ENCODE peak calls at places on chromosomes 3 and 15, in five cellular contexts. Y is HepG2, F is GM23248, D is PC-3, L is SK-N-SH. W is an unnamed sample.

GRCh38 chr3:51373658-51374421 is 11.3 kb upstream of the MANF start:
- DNase-seq in F (no peak), Y (no peak), L (no peak), D (no peak), W (no peak)

GRCh38 chr3:123305192-123305591 is 103.4 kb downstream of the SEC22A start:
- DNase-seq in L (no peak), F (no peak), Y (no peak), D (no peak), W (no peak)

GRCh38 chr3:146395164-146395563 is 74.2 kb downstream of the PLSCR2 start:
- DNase-seq in F (no peak), D (no peak), Y (no peak), L (no peak), W (no peak)

GRCh38 chr15:31392761-31393401 is 66.2 kb downstream of the KLF13 start:
- DNase-seq in F (peak; percentile 41), D (no peak), L (no peak), Y (no peak), W (no peak)

GRCh38 chr3:151106311-151106710 is 20.8 kb downstream of the MED12L start:
- DNase-seq in F (no peak), Y (no peak), D (no peak), L (no peak), W (no peak)

GRCh38 chr3:156416846-156417581 is 137.9 kb downstream of the SSR3 start:
- DNase-seq in Y (no peak), D (peak; percentile 80), F (no peak), L (peak; percentile 49), W (no peak)

GRCh38 chr3:71441217-71441924 is 142.2 kb downstream of the FOXP1 start:
- DNase-seq in Y (no peak), D (no peak), L (no peak), F (no peak), W (no peak)

GRCh38 chr3:140023616-140024530 is 88.9 kb downstream of the CLSTN2 start:
- DNase-seq in F (peak; percentile 20), Y (no peak), L (no peak), D (no peak), W (no peak)

GRCh38 chr3:58323795-58324674 is 8.7 kb upstream of the PXK start:
- DNase-seq in F (no peak), D (peak; percentile 13), Y (no peak), L (no peak), W (peak; percentile 65)

GRCh38 chr3:109050591-109051167 is 67.3 kb downstream of the MORC1 start:
- DNase-seq in L (peak; percentile 20), F (peak; percentile 37), D (peak; percentile 59), Y (peak; percentile 3), W (peak; percentile 7)

GRCh38 chr3:73759290-73759689 is 134.5 kb upstream of the PDZRN3 start:
- DNase-seq in Y (no peak), F (peak; percentile 14), D (no peak), L (no peak), W (no peak)

GRCh38 chr3:185145511-185145910 is 7.3 kb downstream of the C3orf70 start:
- DNase-seq in F (no peak), L (no peak), Y (no peak), D (no peak), W (no peak)

GRCh38 chr3:27078246-27078913 is 290.8 kb downstream of the NEK10 start:
- DNase-seq in F (no peak), L (no peak), D (no peak), Y (no peak), W (no peak)

GRCh38 chr3:70597312-70597711 is 284.9 kb upstream of the MDFIC2 start:
- DNase-seq in F (no peak), L (no peak), Y (no peak), D (no peak), W (no peak)

GRCh38 chr3:115581347-115582135 is 41.8 kb upstream of the GAP43 start:
- DNase-seq in Y (no peak), L (no peak), D (peak; percentile 52), F (peak; percentile 11), W (no peak)

GRCh38 chr3:126100688-126101301 is 16.9 kb upstream of the SLC41A3 start:
- DNase-seq in F (peak; percentile 59), L (peak; percentile 65), Y (no peak), D (no peak), W (peak; percentile 33)

GRCh38 chr15:82647045-82647834 is at the start of gene CPEB1:
- DNase-seq in L (peak; percentile 90), D (no peak), F (peak; percentile 81), Y (no peak), W (peak; percentile 6)

GRCh38 chr3:36381311-36381956 is 1.1 kb downstream of the STAC start:
- DNase-seq in L (peak; percentile 41), F (peak; percentile 38), D (no peak), Y (no peak), W (no peak)

GRCh38 chr3:28347374-28348285 is 891 bp upstream of the ZCWPW2 start:
- DNase-seq in F (peak; percentile 76), L (no peak), Y (no peak), D (peak; percentile 13), W (peak; percentile 60)

GRCh38 chr15:56654624-56655023 is 78.7 kb downstream of the ZNF280D start:
- DNase-seq in Y (peak; percentile 5), D (no peak), F (peak; percentile 3), L (no peak), W (no peak)

GRCh38 chr3:111998661-111999641 is at the start of gene TAGLN3:
- DNase-seq in Y (no peak), D (peak; percentile 33), F (peak; percentile 56), L (peak; percentile 70), W (peak; percentile 54)

GRCh38 chr3:31472479-31473390 is 60.0 kb upstream of the STT3B start:
- DNase-seq in Y (no peak), D (peak; percentile 22), L (no peak), F (peak; percentile 19), W (peak; percentile 77)

GRCh38 chr15:77696871-77697270 is 64.2 kb upstream of the LINGO1 start:
- DNase-seq in D (no peak), F (no peak), L (no peak), Y (no peak), W (no peak)

GRCh38 chr3:120470870-120471269 is 20.1 kb upstream of the FSTL1 start:
- DNase-seq in Y (no peak), L (no peak), F (peak; percentile 62), D (no peak), W (peak; percentile 15)

GRCh38 chr3:195188530-195188917 is 82.4 kb downstream of the XXYLT1 start:
- DNase-seq in Y (no peak), L (no peak), D (peak; percentile 14), F (peak; percentile 36), W (no peak)

GRCh38 chr15:41337631-41338522 is 5.2 kb downstream of the NUSAP1 start:
- DNase-seq in D (no peak), F (peak; percentile 10), L (no peak), Y (no peak), W (no peak)

GRCh38 chr15:41336549-41336948 is 3.9 kb downstream of the NUSAP1 start:
- DNase-seq in F (no peak), D (no peak), L (no peak), Y (no peak), W (no peak)

GRCh38 chr15:41340189-41340695 is 7.6 kb downstream of the NUSAP1 start:
- DNase-seq in F (no peak), D (no peak), Y (no peak), L (no peak), W (no peak)

GRCh38 chr15:41337047-41337446 is 4.4 kb downstream of the NUSAP1 start:
- DNase-seq in L (no peak), D (no peak), F (no peak), Y (no peak), W (no peak)

GRCh38 chr15:41341519-41341918 is 8.8 kb downstream of the NUSAP1 start:
- DNase-seq in L (no peak), Y (no peak), F (peak; percentile 4), D (peak; percentile 69), W (peak; percentile 12)
- H3K79me2 ChIP-seq in L (peaks cover 98% of the 10 kb centered on the region), Y (peaks cover 42% of the 10 kb centered on the region), F (peaks cover 67% of the 10 kb centered on the region), D (peaks cover 69% of the 10 kb centered on the region), W (peaks cover 82% of the 10 kb centered on the region)

GRCh38 chr3:15801298-15801697 is 3.5 kb upstream of the ANKRD28 start:
- DNase-seq in F (no peak), L (no peak), Y (no peak), D (no peak), W (no peak)
- H3K79me2 ChIP-seq in F (peaks cover 58% of the 10 kb centered on the region), L (peaks cover 84% of the 10 kb centered on the region), Y (peaks cover 41% of the 10 kb centered on the region), D (peaks cover 82% of the 10 kb centered on the region), W (peaks cover 69% of the 10 kb centered on the region)

GRCh38 chr15:40441736-40442531 is 1.2 kb downstream of the BAHD1 start:
- DNase-seq in Y (no peak), F (peak; percentile 44), L (peak; percentile 77), D (no peak), W (no peak)
- H3K79me2 ChIP-seq in Y (peaks cover 45% of the 10 kb centered on the region), F (peaks cover 47% of the 10 kb centered on the region), L (peaks cover 50% of the 10 kb centered on the region), D (peaks cover 54% of the 10 kb centered on the region), W (peaks cover 46% of the 10 kb centered on the region)

GRCh38 chr3:171454026-171454425 is 6.2 kb downstream of the TNIK start:
- DNase-seq in Y (no peak), L (peak; percentile 27), D (no peak), F (no peak), W (no peak)
- H3K79me2 ChIP-seq in Y (no peaks in the 10 kb centered on the region), L (peaks cover 91% of the 10 kb centered on the region), D (peaks cover 30% of the 10 kb centered on the region), F (no peaks in the 10 kb centered on the region), W (peaks cover 30% of the 10 kb centered on the region)

DNA sequence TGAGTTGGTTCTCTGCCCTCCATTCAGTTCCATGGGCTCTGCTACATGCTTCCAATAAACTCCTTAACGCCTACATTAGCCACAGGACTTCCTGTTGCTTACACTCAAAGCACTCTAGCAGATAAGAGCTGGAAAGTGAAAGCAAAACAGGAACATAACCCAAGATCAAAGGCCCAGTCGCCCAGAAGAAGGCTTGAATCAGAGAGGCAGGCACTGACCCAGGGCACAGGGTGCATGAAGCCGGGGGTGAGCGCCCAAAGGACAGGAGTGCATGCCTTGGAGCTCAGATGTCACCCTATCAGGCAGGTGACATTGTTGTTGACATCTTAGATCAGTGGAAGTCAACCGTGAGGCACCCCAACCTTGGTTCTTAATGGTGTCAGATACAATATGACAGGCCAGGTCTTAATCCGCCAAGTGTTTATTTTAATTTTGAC is 235.1 kb downstream of the UACA start:
- DNase-seq in L (no peak), Y (peak; percentile 66), D (no peak), F (peak; percentile 24), W (no peak)
- H3K79me2 ChIP-seq in L (no peaks in the 10 kb centered on the region), Y (no peaks in the 10 kb centered on the region), D (no peaks in the 10 kb centered on the region), F (no peaks in the 10 kb centered on the region), W (no peaks in the 10 kb centered on the region)

GRCh38 chr3:61793056-61793455 is 231.7 kb downstream of the PTPRG start:
- DNase-seq in F (no peak), Y (no peak), D (no peak), L (no peak), W (no peak)

GRCh38 chr3:61789861-61790260 is 228.5 kb downstream of the PTPRG start:
- DNase-seq in D (no peak), L (no peak), F (no peak), Y (no peak), W (no peak)

GRCh38 chr3:61790411-61790810 is 229.0 kb downstream of the PTPRG start:
- DNase-seq in D (no peak), Y (no peak), F (no peak), L (no peak), W (no peak)

GRCh38 chr3:61796088-61796680 is 234.8 kb downstream of the PTPRG start:
- DNase-seq in F (no peak), Y (no peak), D (no peak), L (no peak), W (no peak)

GRCh38 chr3:61794961-61795360 is 233.6 kb downstream of the PTPRG start:
- DNase-seq in D (no peak), F (no peak), Y (no peak), L (no peak), W (no peak)
- H3K79me2 ChIP-seq in D (no peaks in the 10 kb centered on the region), F (peaks cover 12% of the 10 kb centered on the region), Y (peaks cover 7% of the 10 kb centered on the region), L (peaks cover 8% of the 10 kb centered on the region), W (peaks cover 6% of the 10 kb centered on the region)